ENCODE peak calls at places on chromosomes 1 and 21, in ten cellular contexts. C, Q, O, P, X, A, F, E, D and L are unnamed samples.

GRCh38 chr1:107135466-107135865 is 5.4 kb upstream of the NTNG1 start:
- DNase-seq in C (no peak), X (no peak), Q (peak; percentile 11), E (peak; percentile 45), O (peak; percentile 81), A (no peak), F (no peak), P (no peak), D (peak; percentile 88), L (no peak)

GRCh38 chr1:200243042-200243437 is 166.8 kb downstream of the ZNF281 start:
- DNase-seq in A (no peak), E (no peak), D (no peak), X (no peak), Q (no peak), P (no peak), O (peak; percentile 74), C (no peak), F (no peak), L (no peak)

GRCh38 chr21:31707499-31707898 is 24.4 kb downstream of the SCAF4 start:
- DNase-seq in E (no peak), O (no peak), F (no peak), P (no peak), Q (no peak), D (no peak), C (no peak), X (no peak), A (no peak), L (no peak)

GRCh38 chr1:230167419-230167852 is 100.4 kb downstream of the GALNT2 start:
- DNase-seq in C (peak; percentile 60), A (no peak), D (peak; percentile 72), X (no peak), E (peak; percentile 28), O (peak; percentile 56), Q (no peak), F (no peak), P (no peak), L (no peak)

GRCh38 chr1:214454619-214455396 is 96.6 kb downstream of the PTPN14 start:
- DNase-seq in D (no peak), A (no peak), E (peak; percentile 71), F (no peak), C (no peak), Q (peak; percentile 68), P (no peak), O (peak; percentile 83), X (no peak), L (no peak)

GRCh38 chr1:165828581-165829329 is 1.3 kb downstream of the UCK2 start:
- DNase-seq in C (peak; percentile 71), Q (peak; percentile 76), P (peak; percentile 28), D (peak; percentile 82), O (peak; percentile 91), X (peak; percentile 73), A (peak; percentile 35), F (peak; percentile 61), E (peak; percentile 80), L (peak; percentile 59)

GRCh38 chr1:6889875-6890480 is 104.7 kb downstream of the CAMTA1 start:
- DNase-seq in E (peak; percentile 60), A (no peak), X (no peak), C (no peak), P (peak; percentile 39), O (peak; percentile 80), D (peak; percentile 84), F (no peak), Q (peak; percentile 33), L (peak; percentile 11)

GRCh38 chr1:51329443-51330325 is 678 bp downstream of the TTC39A start:
- DNase-seq in D (no peak), P (no peak), F (no peak), A (no peak), E (no peak), O (no peak), Q (no peak), C (peak; percentile 46), X (peak; percentile 52), L (no peak)

GRCh38 chr1:210373628-210373877 is 44.9 kb downstream of the HHAT start:
- DNase-seq in Q (no peak), A (no peak), O (peak; percentile 85), P (no peak), F (no peak), D (peak; percentile 72), C (no peak), X (no peak), E (no peak), L (no peak)

GRCh38 chr1:173113015-173113741 is 62.4 kb upstream of the TNFSF18 start:
- DNase-seq in O (peak; percentile 67), D (no peak), X (no peak), C (no peak), E (peak; percentile 73), F (peak; percentile 82), A (no peak), P (no peak), Q (no peak), L (no peak)

GRCh38 chr1:99634971-99635624 is 10.8 kb upstream of the PALMD start:
- DNase-seq in P (no peak), F (no peak), O (no peak), X (no peak), A (no peak), E (no peak), Q (no peak), C (no peak), D (no peak), L (no peak)

GRCh38 chr1:8676072-8676471 is 141.4 kb downstream of the RERE start:
- DNase-seq in P (no peak), C (no peak), E (no peak), F (no peak), A (no peak), Q (no peak), O (no peak), X (no peak), D (no peak), L (no peak)

GRCh38 chr1:33897092-33897725 is 33.3 kb downstream of the HMGB4 start:
- DNase-seq in O (no peak), C (no peak), P (no peak), X (peak; percentile 53), F (no peak), D (no peak), E (no peak), Q (no peak), A (no peak), L (no peak)

GRCh38 chr1:191669629-191670028 is 488.6 kb upstream of the RGS18 start:
- DNase-seq in Q (no peak), E (no peak), C (no peak), X (no peak), P (no peak), A (no peak), F (no peak), O (peak; percentile 44), D (no peak), L (no peak)

GRCh38 chr21:31873696-31874599 is 1.1 kb downstream of the HUNK start:
- DNase-seq in Q (no peak), D (peak; percentile 90), O (peak; percentile 35), C (peak; percentile 72), A (peak; percentile 66), E (no peak), F (no peak), X (no peak), P (no peak), L (no peak)

GRCh38 chr1:44030606-44031050 is 634 bp downstream of the SLC6A9 start:
- DNase-seq in F (no peak), A (peak; percentile 31), P (no peak), O (peak; percentile 73), D (peak; percentile 90), C (peak; percentile 77), E (peak; percentile 24), X (peak; percentile 85), Q (no peak), L (no peak)
- TF ChIP-seq CTCF in F (no peak), A (no peak), P (no peak), O (no peak), D (peak; percentile 64), C (no peak), E (peak; percentile 47), X (no peak), Q (peak; percentile 26), L (peak; percentile 7)

DNA sequence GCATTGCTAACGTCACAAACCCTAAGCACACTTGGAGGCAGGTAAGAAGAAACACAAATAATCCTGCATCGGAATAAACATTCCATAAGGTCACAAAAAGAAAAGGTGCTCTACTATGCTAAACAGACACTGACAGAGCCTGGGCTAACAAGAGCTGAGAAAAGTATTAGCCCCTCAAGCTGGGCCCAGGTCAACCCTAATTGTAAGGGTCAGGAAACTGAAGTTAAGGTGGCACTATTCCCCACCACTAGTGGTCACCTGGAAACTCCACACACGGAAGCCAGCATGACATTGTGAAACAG is 1.3 kb downstream of the PTTG1IP start:
- DNase-seq in P (no peak), C (no peak), E (no peak), Q (no peak), D (no peak), A (no peak), F (no peak), X (no peak), O (no peak), L (no peak)
- TF ChIP-seq CTCF in P (no peak), C (no peak), E (no peak), Q (no peak), D (peak; percentile 40), A (peak; percentile 4), F (peak; percentile 11), X (no peak), O (no peak), L (no peak)

GRCh38 chr1:41422306-41422705 is 61.1 kb downstream of the FOXO6 start:
- DNase-seq in P (no peak), D (no peak), C (no peak), A (no peak), O (no peak), F (no peak), Q (no peak), X (no peak), E (no peak), L (no peak)

GRCh38 chr1:41426201-41426890 is 58.1 kb downstream of the EDN2 start:
- DNase-seq in A (no peak), Q (no peak), F (no peak), D (no peak), O (no peak), E (no peak), C (no peak), X (no peak), P (no peak), L (no peak)

GRCh38 chr1:41424581-41425118 is 59.8 kb downstream of the EDN2 start:
- DNase-seq in F (no peak), Q (no peak), X (no peak), O (no peak), E (no peak), D (no peak), C (no peak), A (no peak), P (no peak), L (no peak)

GRCh38 chr1:41425369-41425768 is 59.1 kb downstream of the EDN2 start:
- DNase-seq in E (no peak), P (no peak), C (no peak), O (no peak), D (no peak), Q (no peak), F (no peak), X (no peak), A (no peak), L (no peak)

GRCh38 chr1:41423511-41424191 is 60.8 kb downstream of the EDN2 start:
- DNase-seq in P (no peak), Q (no peak), X (no peak), D (peak; percentile 81), C (no peak), F (no peak), E (no peak), O (no peak), A (peak; percentile 75), L (no peak)
- TF ChIP-seq CTCF in P (no peak), Q (peak; percentile 14), X (no peak), D (peak; percentile 68), C (no peak), F (peak; percentile 50), E (peak; percentile 40), O (no peak), A (peak; percentile 54), L (no peak)

GRCh38 chr21:29164330-29164942 is 34.0 kb downstream of the MAP3K7CL start:
- DNase-seq in C (no peak), Q (no peak), D (no peak), P (no peak), O (peak; percentile 87), A (no peak), E (peak; percentile 75), X (no peak), F (peak; percentile 52), L (peak; percentile 60)
- TF ChIP-seq CTCF in C (peak; percentile 58), Q (peak; percentile 85), D (peak; percentile 77), P (no peak), O (peak; percentile 65), A (peak; percentile 62), E (peak; percentile 81), X (no peak), F (peak; percentile 88), L (peak; percentile 86)